ENCODE peak calls at places on chromosomes 3 and 15, in ten cellular contexts. F, Z, D, H, S, R, J, W, V and C are unnamed samples. For H3K4me1, the result is how much of the 10 kb centered on the place peaks cover.

GRCh38 chr15:89101302-89102191 is 13.3 kb downstream of the ABHD2 start:
- DNase-seq in F (peak), Z (no peak), D (no peak), H (no peak), S (peak), R (peak), J (no peak), W (no peak), V (peak), C (peak)

GRCh38 chr3:87727783-87728182 is 331.0 kb downstream of the CGGBP1 start:
- DNase-seq in F (no peak), Z (no peak), D (peak), H (no peak), S (no peak), R (no peak), J (peak), W (no peak), V (no peak), C (no peak)

GRCh38 chr15:67149859-67150824 is 84.7 kb downstream of the SMAD3 start:
- DNase-seq in F (peak), Z (no peak), D (peak), H (peak), S (peak), R (peak), J (peak), W (peak), V (peak), C (no peak)

GRCh38 chr3:38640661-38641441 is 8.6 kb downstream of the SCN5A start:
- DNase-seq in F (no peak), Z (no peak), D (peak), H (peak), S (no peak), R (no peak), J (peak), W (peak), V (no peak), C (no peak)

GRCh38 chr3:130839815-130840214 is 54.1 kb upstream of the ATP2C1 start:
- DNase-seq in F (no peak), Z (no peak), D (peak), H (no peak), S (no peak), R (no peak), J (peak), W (no peak), V (no peak), C (no peak)

GRCh38 chr3:38551026-38551832 is 55.1 kb downstream of the EXOG start:
- DNase-seq in F (no peak), Z (no peak), D (no peak), H (no peak), S (no peak), R (no peak), J (peak), W (no peak), V (no peak), C (no peak)

GRCh38 chr3:73229036-73229435 is 167.6 kb downstream of the EBLN2 start:
- DNase-seq in F (no peak), Z (no peak), D (no peak), H (peak), S (no peak), R (no peak), J (no peak), W (no peak), V (no peak), C (no peak)

GRCh38 chr3:156812521-156813335 is 13.4 kb upstream of the LEKR1 start:
- DNase-seq in F (peak), Z (no peak), D (no peak), H (no peak), S (peak), R (peak), J (no peak), W (no peak), V (peak), C (peak)

GRCh38 chr15:50148362-50148963 is 29.4 kb upstream of the ATP8B4 start:
- DNase-seq in F (peak), Z (peak), D (peak), H (peak), S (peak), R (peak), J (peak), W (peak), V (peak), C (no peak)

GRCh38 chr3:149801639-149802038 is 9.3 kb upstream of the ANKUB1 start:
- DNase-seq in F (no peak), Z (no peak), D (no peak), H (no peak), S (no peak), R (no peak), J (no peak), W (no peak), V (no peak), C (no peak)

GRCh38 chr15:90618330-90619136 is 88.8 kb downstream of the CRTC3 start:
- DNase-seq in F (no peak), Z (no peak), D (no peak), H (no peak), S (peak), R (no peak), J (no peak), W (no peak), V (no peak), C (no peak)

GRCh38 chr15:40928975-40929729 is at the start of gene DLL4:
- DNase-seq in F (peak), Z (no peak), D (peak), H (peak), S (peak), R (peak), J (peak), W (no peak), V (peak), C (no peak)

GRCh38 chr3:55860040-55860439 is 372.9 kb upstream of the WNT5A start:
- DNase-seq in F (no peak), Z (no peak), D (no peak), H (no peak), S (peak), R (no peak), J (no peak), W (no peak), V (peak), C (no peak)

GRCh38 chr3:137970914-137971831 is 38.8 kb upstream of the CLDN18 start:
- DNase-seq in F (peak), Z (peak), D (peak), H (peak), S (peak), R (peak), J (peak), W (peak), V (peak), C (peak)

GRCh38 chr3:59660852-59661624 is 611.2 kb upstream of the CFAP20DC start:
- DNase-seq in F (peak), Z (no peak), D (no peak), H (no peak), S (peak), R (peak), J (no peak), W (no peak), V (peak), C (no peak)

GRCh38 chr15:64524778-64525177 is 64.4 kb downstream of the ZNF609 start:
- DNase-seq in F (no peak), Z (no peak), D (no peak), H (no peak), S (peak), R (no peak), J (no peak), W (no peak), V (no peak), C (no peak)

GRCh38 chr3:51975857-51976549 is 1.1 kb downstream of the ABHD14A start:
- DNase-seq in F (peak), Z (peak), D (peak), H (peak), S (peak), R (no peak), J (peak), W (no peak), V (peak), C (no peak)

GRCh38 chr3:161291191-161291901 is 70.2 kb downstream of the NMD3 start:
- DNase-seq in F (peak), Z (no peak), D (no peak), H (no peak), S (no peak), R (peak), J (no peak), W (no peak), V (no peak), C (no peak)

GRCh38 chr3:16468114-16469098 is 45.1 kb downstream of the RFTN1 start:
- DNase-seq in F (no peak), Z (no peak), D (no peak), H (no peak), S (no peak), R (no peak), J (no peak), W (no peak), V (no peak), C (no peak)

GRCh38 chr3:55061619-55062018 is 133.8 kb upstream of the LRTM1 start:
- DNase-seq in F (no peak), Z (no peak), D (no peak), H (no peak), S (no peak), R (no peak), J (no peak), W (no peak), V (no peak), C (peak)

GRCh38 chr3:186044973-186045372 is 63.9 kb downstream of the ETV5 start:
- DNase-seq in F (no peak), Z (no peak), D (peak), H (peak), S (peak), R (no peak), J (no peak), W (peak), V (peak), C (no peak)

GRCh38 chr3:139455855-139456254 is 20.5 kb downstream of the RBP2 start:
- DNase-seq in F (peak), Z (no peak), D (peak), H (peak), S (no peak), R (no peak), J (no peak), W (no peak), V (peak), C (no peak)

GRCh38 chr3:17054301-17054700 is 169.5 kb downstream of the PLCL2 start:
- DNase-seq in F (no peak), Z (no peak), D (no peak), H (no peak), S (no peak), R (no peak), J (no peak), W (no peak), V (no peak), C (no peak)

GRCh38 chr15:75842722-75843617 is at the start of gene UBE2Q2:
- DNase-seq in F (peak), Z (peak), D (peak), H (peak), S (peak), R (no peak), J (peak), W (peak), V (peak), C (no peak)

GRCh38 chr3:9932843-9933560 is 632 bp upstream of the CRELD1 start:
- DNase-seq in F (peak), Z (peak), D (peak), H (peak), S (peak), R (peak), J (peak), W (peak), V (peak), C (peak)

GRCh38 chr3:27533718-27534578 is 49.8 kb upstream of the SLC4A7 start:
- DNase-seq in F (peak), Z (peak), D (peak), H (peak), S (peak), R (peak), J (peak), W (no peak), V (peak), C (peak)

GRCh38 chr15:79089890-79090486 is 592 bp downstream of the RASGRF1 start:
- DNase-seq in F (no peak), Z (no peak), D (peak), H (peak), S (no peak), R (no peak), J (peak), W (peak), V (no peak), C (no peak)

GRCh38 chr3:14432996-14433572 is 30.7 kb downstream of the SLC6A6 start:
- DNase-seq in F (no peak), Z (no peak), D (no peak), H (no peak), S (no peak), R (no peak), J (no peak), W (no peak), V (no peak), C (no peak)

GRCh38 chr15:59255647-59256380 is 49.2 kb downstream of the LDHAL6B start:
- DNase-seq in F (peak), Z (no peak), D (no peak), H (no peak), S (peak), R (peak), J (no peak), W (no peak), V (no peak), C (no peak)

GRCh38 chr15:59039225-59039624 is 51.8 kb downstream of the RNF111 start:
- DNase-seq in F (no peak), Z (no peak), D (no peak), H (no peak), S (no peak), R (no peak), J (no peak), W (no peak), V (no peak), C (no peak)

GRCh38 chr15:26564354-26564753 is 208.5 kb downstream of the GABRB3 start:
- DNase-seq in F (no peak), Z (no peak), D (peak), H (no peak), S (no peak), R (no peak), J (no peak), W (no peak), V (no peak), C (no peak)

GRCh38 chr3:152556731-152557254 is 278.1 kb upstream of the P2RY1 start:
- DNase-seq in F (peak), Z (no peak), D (no peak), H (no peak), S (peak), R (no peak), J (no peak), W (no peak), V (peak), C (no peak)

GRCh38 chr15:65906396-65906795 is 37.1 kb downstream of the RAB11A start:
- DNase-seq in F (peak), Z (no peak), D (no peak), H (no peak), S (no peak), R (peak), J (peak), W (no peak), V (no peak), C (no peak)

GRCh38 chr3:47251689-47252088 is 30.9 kb downstream of the KIF9 start:
- DNase-seq in F (no peak), Z (no peak), D (no peak), H (no peak), S (no peak), R (no peak), J (no peak), W (no peak), V (no peak), C (no peak)

GRCh38 chr3:171827385-171827784 is 15.8 kb upstream of the TMEM212 start:
- DNase-seq in F (no peak), Z (no peak), D (no peak), H (no peak), S (no peak), R (no peak), J (no peak), W (no peak), V (no peak), C (no peak)

GRCh38 chr3:39250116-39250747 is 29.6 kb downstream of the CX3CR1 start:
- DNase-seq in F (no peak), Z (no peak), D (no peak), H (no peak), S (no peak), R (no peak), J (no peak), W (no peak), V (no peak), C (no peak)

GRCh38 chr15:60370105-60370803 is 27.5 kb downstream of the ANXA2 start:
- DNase-seq in F (peak), Z (no peak), D (no peak), H (no peak), S (no peak), R (no peak), J (no peak), W (no peak), V (no peak), C (no peak)

GRCh38 chr3:149479621-149480325 is 5.3 kb downstream of the TM4SF4 start:
- DNase-seq in F (no peak), Z (no peak), D (peak), H (no peak), S (peak), R (no peak), J (no peak), W (no peak), V (no peak), C (no peak)

GRCh38 chr3:168249539-168250414 is 154.1 kb upstream of the GOLIM4 start:
- DNase-seq in F (peak), Z (peak), D (peak), H (peak), S (peak), R (peak), J (peak), W (peak), V (peak), C (no peak)

GRCh38 chr3:32886296-32886695 is 65.1 kb upstream of the CCR4 start:
- DNase-seq in F (peak), Z (no peak), D (no peak), H (no peak), S (no peak), R (no peak), J (no peak), W (no peak), V (no peak), C (no peak)

GRCh38 chr3:32890420-32891276 is 60.8 kb upstream of the CCR4 start:
- DNase-seq in F (no peak), Z (no peak), D (no peak), H (no peak), S (no peak), R (no peak), J (no peak), W (no peak), V (no peak), C (no peak)

GRCh38 chr3:32886911-32887310 is 64.5 kb upstream of the CCR4 start:
- DNase-seq in F (no peak), Z (no peak), D (no peak), H (no peak), S (no peak), R (no peak), J (no peak), W (no peak), V (no peak), C (no peak)

GRCh38 chr3:32891365-32891764 is 60.1 kb upstream of the CCR4 start:
- DNase-seq in F (no peak), Z (no peak), D (no peak), H (no peak), S (no peak), R (no peak), J (no peak), W (no peak), V (no peak), C (no peak)

DNA sequence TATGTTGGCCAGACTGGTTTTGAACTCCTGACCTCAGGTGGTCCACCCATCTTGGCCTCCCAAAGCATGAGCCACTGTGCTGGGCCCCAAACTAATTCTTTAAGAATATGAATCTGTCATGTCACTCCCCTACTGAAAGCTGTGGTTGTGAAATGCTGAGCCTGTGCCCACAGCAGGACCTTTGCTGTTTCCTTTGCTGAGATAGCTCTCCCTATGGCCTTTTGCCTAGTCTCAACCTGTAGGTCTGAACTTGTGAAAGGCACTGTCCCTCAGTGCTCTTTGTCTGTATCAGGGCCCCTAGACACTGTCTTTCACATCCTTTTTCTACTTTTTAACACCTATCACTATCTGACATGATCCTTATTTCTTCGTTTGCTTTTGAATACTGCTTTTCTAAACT is 62.7 kb upstream of the CCR4 start:
- DNase-seq in F (no peak), Z (no peak), D (no peak), H (no peak), S (no peak), R (no peak), J (no peak), W (no peak), V (no peak), C (no peak)
- H3K4me2 ChIP-seq in F (no peak), Z (no peak), D (no peak), H (no peak), S (no peak), R (no peak), J (no peak), W (no peak), V (no peak), C (no peak)

GRCh38 chr3:155069729-155070128 is 10.4 kb upstream of the MME start:
- DNase-seq in F (no peak), Z (no peak), D (no peak), H (no peak), S (peak), R (no peak), J (no peak), W (no peak), V (peak), C (no peak)
- H2AFZ ChIP-seq in F (no peak), Z (peak), D (no peak), H (no peak), S (no peak), R (no peak), J (no peak), W (no peak), V (no peak), C (no peak)

GRCh38 chr15:71679223-71680078 is 130.9 kb upstream of the NR2E3 start:
- DNase-seq in F (peak), Z (no peak), D (peak), H (no peak), S (peak), R (peak), J (no peak), W (no peak), V (no peak), C (no peak)
- H3K4me1 ChIP-seq in F (half or more), Z (under half), D (under half), H (under half), S (under half), R (half or more), J (under half), W (under half), V (under half), C (under half)

GRCh38 chr15:29920515-29920914 is 98.2 kb upstream of the TJP1 start:
- DNase-seq in F (peak), Z (no peak), D (peak), H (no peak), S (peak), R (peak), J (no peak), W (no peak), V (no peak), C (peak)
- H3K4me2 ChIP-seq in F (peak), Z (no peak), D (peak), H (no peak), S (no peak), R (peak), J (no peak), W (no peak), V (no peak), C (peak)

DNA sequence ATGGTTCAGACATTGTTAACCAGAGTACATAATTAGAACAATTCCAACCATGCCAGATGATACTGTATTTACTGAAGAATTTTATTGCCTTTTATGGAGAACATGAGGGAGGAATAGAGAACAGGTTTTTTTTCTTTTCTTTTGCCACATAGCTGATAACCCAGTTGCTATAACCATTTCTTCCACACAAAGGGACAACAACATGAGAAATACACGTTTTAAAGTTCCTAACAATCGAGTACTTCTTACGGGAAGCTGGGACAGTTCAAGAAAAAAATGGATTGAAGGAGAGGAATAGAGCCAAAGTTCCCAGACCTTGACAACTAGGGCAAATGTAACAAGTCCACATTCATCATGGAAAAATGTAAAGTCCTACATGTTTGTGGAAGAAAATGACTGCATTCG is 71.7 kb downstream of the FILIP1L start:
- DNase-seq in F (peak), Z (no peak), D (no peak), H (no peak), S (peak), R (peak), J (no peak), W (no peak), V (peak), C (no peak)
- H2AFZ ChIP-seq in F (no peak), Z (no peak), D (no peak), H (no peak), S (no peak), R (no peak), J (no peak), W (no peak), V (no peak), C (no peak)

DNA sequence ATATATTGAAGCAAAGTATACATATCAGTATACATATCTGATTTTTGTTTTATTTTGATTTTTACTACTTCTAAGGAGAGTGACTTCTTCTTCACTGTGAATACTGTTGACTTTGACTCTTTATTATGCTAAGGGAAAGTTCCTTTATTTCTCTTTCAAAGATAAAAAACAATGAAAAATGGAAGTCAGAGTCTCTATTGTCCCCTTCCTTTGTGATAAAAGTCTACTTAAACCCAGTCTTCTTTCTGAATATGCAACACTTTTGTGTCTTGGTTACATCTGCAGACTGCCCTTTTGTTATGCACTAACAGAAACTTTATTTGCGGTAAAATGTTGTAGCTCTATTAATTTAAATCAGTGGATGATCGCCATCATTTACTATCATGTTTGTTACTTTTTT is 13.1 kb downstream of the PARP15 start:
- DNase-seq in F (no peak), Z (no peak), D (no peak), H (no peak), S (no peak), R (no peak), J (no peak), W (no peak), V (no peak), C (no peak)
- H3K4me1 ChIP-seq in F (under half), Z (under half), D (under half), H (under half), S (under half), R (under half), J (under half), W (under half), V (under half), C (under half)

GRCh38 chr3:115281697-115282685 is 134.9 kb upstream of the ZBTB20 start:
- DNase-seq in F (no peak), Z (no peak), D (no peak), H (no peak), S (no peak), R (no peak), J (no peak), W (no peak), V (no peak), C (no peak)
- H3K4me2 ChIP-seq in F (no peak), Z (no peak), D (no peak), H (no peak), S (no peak), R (no peak), J (no peak), W (no peak), V (no peak), C (no peak)